ENCODE peak calls at places on chromosomes 1 and 21, in seven cellular contexts. Y is stimulated activated CD4-positive, alpha-beta T cell treated with anti-CD3 and anti-CD28 coated beads, Interleukin-4, amount 100 ng/mL, for 48 hours; A is germinal center; F is HL-60; Z is astrocyte of the spinal cord; S is activated T-cell treated with anti-CD3 and anti-CD28 coated beads for 1 hour; V is activated T-helper 9 cell treated with anti-CD3 and anti-CD28 coated beads, Interleukin-2, amount 50 U/mL, for 16 hours. O is an unnamed sample.

GRCh38 chr21:46096596-46096981 is 1.3 kb upstream of the COL6A2 start:
- DNase-seq in Y (no peak), A (no peak), F (no peak), Z (no peak), S (no peak), V (no peak), O (no peak)

GRCh38 chr1:169858467-169858866 is 35.2 kb downstream of the SCYL3 start:
- DNase-seq in Y (no peak), A (no peak), F (no peak), Z (no peak), S (no peak), V (no peak), O (no peak)

GRCh38 chr1:54842963-54843362 is 41.8 kb upstream of the TTC22 start:
- DNase-seq in Y (no peak), A (no peak), F (no peak), Z (no peak), S (no peak), V (no peak), O (no peak)

GRCh38 chr1:50959303-50959912 is 659 bp downstream of the FAF1 start:
- DNase-seq in Y (no peak), A (peak; percentile 11), F (peak; percentile 31), Z (peak; percentile 28), S (no peak), V (peak; percentile 6), O (no peak)

GRCh38 chr1:248861621-248862020 is 2.7 kb upstream of the ZNF692 start:
- DNase-seq in Y (no peak), A (no peak), F (no peak), Z (no peak), S (no peak), V (no peak), O (no peak)

GRCh38 chr21:46060596-46061061 is 37.3 kb upstream of the COL6A2 start:
- DNase-seq in Y (no peak), A (no peak), F (no peak), Z (peak; percentile 99), S (no peak), V (no peak), O (no peak)

GRCh38 chr1:233613252-233614172 is at the start of gene KCNK1:
- DNase-seq in Y (no peak), A (no peak), F (no peak), Z (peak; percentile 88), S (no peak), V (no peak), O (peak; percentile 64)

GRCh38 chr21:39911286-39911685 is 44.0 kb downstream of the PCP4 start:
- DNase-seq in Y (no peak), A (no peak), F (no peak), Z (no peak), S (no peak), V (no peak), O (no peak)

GRCh38 chr1:239816090-239816812 is 275.4 kb upstream of the FMN2 start:
- DNase-seq in Y (no peak), A (no peak), F (peak; percentile 81), Z (peak; percentile 77), S (no peak), V (no peak), O (no peak)

GRCh38 chr1:12594966-12595838 is 22.8 kb downstream of the DHRS3 start:
- DNase-seq in Y (no peak), A (peak; percentile 37), F (no peak), Z (peak; percentile 68), S (no peak), V (no peak), O (peak; percentile 47)

GRCh38 chr1:32684167-32684811 is 18.3 kb downstream of the SYNC start:
- DNase-seq in Y (no peak), A (no peak), F (no peak), Z (peak; percentile 60), S (no peak), V (no peak), O (peak; percentile 33)

GRCh38 chr1:2611034-2611501 is 21.7 kb downstream of the MMEL1 start:
- DNase-seq in Y (peak; percentile 51), A (peak; percentile 72), F (no peak), Z (peak; percentile 13), S (no peak), V (no peak), O (no peak)

GRCh38 chr1:179742291-179742690 is 800 bp upstream of the FAM163A start:
- DNase-seq in Y (no peak), A (no peak), F (no peak), Z (no peak), S (no peak), V (no peak), O (no peak)

GRCh38 chr1:161115132-161115711 is 2.6 kb downstream of the PFDN2 start:
- DNase-seq in Y (peak; percentile 37), A (no peak), F (peak; percentile 49), Z (peak; percentile 93), S (no peak), V (no peak), O (no peak)

GRCh38 chr1:209609403-209610377 is 26.2 kb downstream of the CAMK1G start:
- DNase-seq in Y (no peak), A (no peak), F (no peak), Z (no peak), S (no peak), V (no peak), O (no peak)

GRCh38 chr1:216902669-216903388 is 179.6 kb upstream of the ESRRG start:
- DNase-seq in Y (no peak), A (no peak), F (no peak), Z (peak; percentile 64), S (no peak), V (no peak), O (peak; percentile 80)

GRCh38 chr1:25369241-25369640 is 31.1 kb downstream of the TMEM50A start:
- DNase-seq in Y (no peak), A (no peak), F (no peak), Z (no peak), S (no peak), V (no peak), O (no peak)

GRCh38 chr1:70864302-70864701 is 183.3 kb downstream of the PTGER3 start:
- DNase-seq in Y (no peak), A (no peak), F (no peak), Z (no peak), S (no peak), V (no peak), O (no peak)